ENCODE peak calls at places on chromosome 17, in five cellular contexts. W is GM23248, V is HCT116, Z is hepatocyte, A is OCI-LY7. R is an unnamed sample. For H3K4me1, the result is how much of the 10 kb centered on the place peaks cover.

GRCh38 chr17:44345497-44346026 is 460 bp downstream of the GRN start:
- DNase-seq in W (peak), V (peak), Z (peak), A (peak), R (peak)

GRCh38 chr17:304461-304860 is 48.1 kb downstream of the RPH3AL start:
- DNase-seq in W (peak), V (no peak), Z (peak), A (no peak), R (peak)

GRCh38 chr17:4502466-4503154 is 3.9 kb downstream of the SPNS2 start:
- DNase-seq in W (no peak), V (no peak), Z (no peak), A (no peak), R (no peak)

GRCh38 chr17:2239882-2240430 is 63.6 kb downstream of the SMG6 start:
- DNase-seq in W (peak), V (no peak), Z (no peak), A (peak), R (no peak)

GRCh38 chr17:44115585-44116415 is 7.6 kb downstream of the HDAC5 start:
- DNase-seq in W (peak), V (no peak), Z (peak), A (no peak), R (peak)

GRCh38 chr17:3512512-3513171 is 36.8 kb downstream of the ASPA start:
- DNase-seq in W (peak), V (no peak), Z (no peak), A (no peak), R (peak)

GRCh38 chr17:57408064-57408811 is 151.9 kb downstream of the MSI2 start:
- DNase-seq in W (no peak), V (no peak), Z (peak), A (peak), R (peak)

GRCh38 chr17:35817196-35817595 is 7.9 kb downstream of the TAF15 start:
- DNase-seq in W (no peak), V (no peak), Z (no peak), A (no peak), R (no peak)

GRCh38 chr17:72840019-72840418 is 252.5 kb downstream of the SLC39A11 start:
- DNase-seq in W (no peak), V (no peak), Z (no peak), A (no peak), R (no peak)

GRCh38 chr17:77492446-77493237 is 351.9 kb downstream of the SEC14L1 start:
- DNase-seq in W (no peak), V (no peak), Z (no peak), A (no peak), R (no peak)

GRCh38 chr17:18225121-18225561 is 294 bp upstream of the LLGL1 start:
- DNase-seq in W (peak), V (peak), Z (peak), A (peak), R (peak)

GRCh38 chr17:12342609-12343248 is 322.1 kb downstream of the MAP2K4 start:
- DNase-seq in W (peak), V (peak), Z (peak), A (peak), R (peak)

GRCh38 chr17:11503292-11503691 is 95.0 kb upstream of the DNAH9 start:
- DNase-seq in W (no peak), V (no peak), Z (no peak), A (no peak), R (peak)

GRCh38 chr17:65660947-65661346 is 99.5 kb upstream of the AXIN2 start:
- DNase-seq in W (peak), V (no peak), Z (no peak), A (no peak), R (no peak)

GRCh38 chr17:38922538-38923291 is 2.7 kb upstream of the LASP1NB start:
- DNase-seq in W (peak), V (no peak), Z (peak), A (no peak), R (peak)

GRCh38 chr17:69967910-69968411 is 107.1 kb upstream of the KCNJ16 start:
- DNase-seq in W (peak), V (no peak), Z (no peak), A (no peak), R (no peak)

GRCh38 chr17:51667722-51668083 is 407.4 kb downstream of the UTP18 start:
- DNase-seq in W (no peak), V (no peak), Z (no peak), A (no peak), R (no peak)

GRCh38 chr17:58308173-58308984 is 20.2 kb downstream of the TSPOAP1 start:
- DNase-seq in W (no peak), V (no peak), Z (no peak), A (no peak), R (peak)

GRCh38 chr17:8365143-8365542 is 11.4 kb downstream of the KRABD2 start:
- DNase-seq in W (peak), V (no peak), Z (no peak), A (no peak), R (no peak)

GRCh38 chr17:31674305-31674704 is 184.7 kb downstream of the COPRS start:
- DNase-seq in W (peak), V (no peak), Z (no peak), A (no peak), R (no peak)

GRCh38 chr17:19703106-19703775 is 13.1 kb downstream of the SLC47A2 start:
- DNase-seq in W (no peak), V (no peak), Z (no peak), A (peak), R (no peak)

GRCh38 chr17:57286372-57287105 is 30.2 kb downstream of the MSI2 start:
- DNase-seq in W (no peak), V (no peak), Z (no peak), A (no peak), R (peak)

GRCh38 chr17:73957564-73957963 is 245.9 kb upstream of the RPL38 start:
- DNase-seq in W (no peak), V (no peak), Z (no peak), A (no peak), R (no peak)

GRCh38 chr17:32267690-32268205 is 2.1 kb downstream of the RHBDL3 start:
- DNase-seq in W (no peak), V (no peak), Z (no peak), A (no peak), R (peak)

GRCh38 chr17:75783069-75783783 is 1.4 kb upstream of the UNK start:
- DNase-seq in W (peak), V (peak), Z (peak), A (peak), R (no peak)

GRCh38 chr17:8681175-8681949 is 50.8 kb upstream of the MYH10 start:
- DNase-seq in W (peak), V (no peak), Z (peak), A (no peak), R (no peak)

GRCh38 chr17:67617304-67617899 is 100.3 kb upstream of the NOL11 start:
- DNase-seq in W (no peak), V (no peak), Z (no peak), A (no peak), R (no peak)

GRCh38 chr17:62671553-62671952 is 44.1 kb downstream of the MRC2 start:
- DNase-seq in W (no peak), V (no peak), Z (no peak), A (no peak), R (no peak)

GRCh38 chr17:7839890-7840260 is 5.9 kb downstream of the KDM6B start:
- DNase-seq in W (peak), V (no peak), Z (peak), A (peak), R (peak)

GRCh38 chr17:57861000-57861736 is 11.3 kb upstream of the MRPS23 start:
- DNase-seq in W (peak), V (peak), Z (peak), A (peak), R (peak)

GRCh38 chr17:66965801-66966528 is 1.5 kb downstream of the CACNG4 start:
- DNase-seq in W (no peak), V (no peak), Z (peak), A (no peak), R (peak)

GRCh38 chr17:43543771-43544575 is 2.2 kb downstream of the ETV4 start:
- DNase-seq in W (no peak), V (no peak), Z (no peak), A (no peak), R (no peak)

GRCh38 chr17:66025551-66025950 is 166.4 kb downstream of the CEP112 start:
- DNase-seq in W (no peak), V (no peak), Z (no peak), A (no peak), R (no peak)

GRCh38 chr17:27535178-27535928 is 79.1 kb downstream of the KSR1 start:
- DNase-seq in W (peak), V (no peak), Z (peak), A (no peak), R (no peak)

GRCh38 chr17:14833201-14833773 is 431.8 kb downstream of the PMP22 start:
- DNase-seq in W (peak), V (no peak), Z (no peak), A (no peak), R (no peak)

GRCh38 chr17:4375039-4375748 is 8.7 kb upstream of the UBE2G1 start:
- DNase-seq in W (no peak), V (no peak), Z (no peak), A (peak), R (no peak)

GRCh38 chr17:17684901-17685774 is 3.9 kb downstream of the RAI1 start:
- DNase-seq in W (peak), V (no peak), Z (no peak), A (no peak), R (no peak)

GRCh38 chr17:74631468-74632195 is 8.1 kb upstream of the CD300E start:
- DNase-seq in W (peak), V (no peak), Z (peak), A (peak), R (no peak)

GRCh38 chr17:14307560-14308024 is 6.7 kb downstream of the HS3ST3B1 start:
- DNase-seq in W (peak), V (no peak), Z (no peak), A (no peak), R (no peak)

GRCh38 chr17:28404812-28405570 is 1.0 kb downstream of the SLC46A1 start:
- DNase-seq in W (peak), V (no peak), Z (no peak), A (no peak), R (no peak)

GRCh38 chr17:61360318-61360717 is 39.3 kb upstream of the TBX2 start:
- DNase-seq in W (no peak), V (no peak), Z (no peak), A (no peak), R (no peak)

GRCh38 chr17:61363601-61364462 is 35.8 kb upstream of the TBX2 start:
- DNase-seq in W (no peak), V (no peak), Z (no peak), A (no peak), R (no peak)

GRCh38 chr17:61362396-61362795 is 37.2 kb upstream of the TBX2 start:
- DNase-seq in W (no peak), V (no peak), Z (no peak), A (no peak), R (no peak)

GRCh38 chr17:61362852-61363600 is 36.6 kb upstream of the TBX2 start:
- DNase-seq in W (no peak), V (no peak), Z (no peak), A (no peak), R (no peak)

DNA sequence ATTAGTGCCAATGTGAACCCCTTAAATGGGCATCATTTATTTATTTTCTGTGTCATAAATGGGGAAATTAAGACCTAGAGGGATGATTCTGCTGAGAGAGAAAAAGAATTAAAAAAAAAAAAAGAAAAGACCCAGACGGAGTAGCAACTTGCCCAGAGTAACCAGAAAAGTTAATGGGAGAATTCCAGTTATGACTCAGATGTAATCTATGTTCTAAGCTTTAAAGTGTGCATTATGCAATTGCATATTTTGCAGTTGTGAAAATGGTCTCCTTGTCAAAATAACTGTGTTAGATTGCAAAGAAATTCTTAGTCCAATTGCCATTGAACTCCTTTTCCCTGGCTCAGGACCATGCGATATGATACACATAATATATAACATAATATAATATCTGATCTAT is 38.6 kb upstream of the TBX2 start:
- DNase-seq in W (peak), V (no peak), Z (no peak), A (no peak), R (no peak)
- TF ChIP-seq EZH2phosphoT487 in W (no peak), V (no peak), Z (no peak), A (no peak), R (no peak)

GRCh38 chr17:64496348-64496785 is 487 bp downstream of the POLG2 start:
- DNase-seq in W (peak), V (no peak), Z (no peak), A (peak), R (no peak)
- H3K4me1 ChIP-seq in W (half or more), V (under half), Z (under half), A (half or more), R (under half)

GRCh38 chr17:6376901-6377300 is 58.0 kb downstream of the AIPL1 start:
- DNase-seq in W (no peak), V (no peak), Z (peak), A (no peak), R (peak)

GRCh38 chr17:6374271-6374691 is 60.6 kb downstream of the AIPL1 start:
- DNase-seq in W (no peak), V (peak), Z (peak), A (no peak), R (peak)

GRCh38 chr17:6377906-6378305 is 57.0 kb downstream of the AIPL1 start:
- DNase-seq in W (no peak), V (no peak), Z (no peak), A (no peak), R (no peak)

GRCh38 chr17:6374761-6375312 is 60.1 kb downstream of the AIPL1 start:
- DNase-seq in W (peak), V (peak), Z (peak), A (no peak), R (peak)
- TF ChIP-seq EZH2phosphoT487 in W (no peak), V (no peak), Z (no peak), A (no peak), R (no peak)

GRCh38 chr17:82449136-82449882 is 1.2 kb downstream of the CYBC1 start:
- DNase-seq in W (no peak), V (no peak), Z (no peak), A (peak), R (peak)
- H3K4me1 ChIP-seq in W (under half), V (under half), Z (under half), A (under half), R (under half)

DNA sequence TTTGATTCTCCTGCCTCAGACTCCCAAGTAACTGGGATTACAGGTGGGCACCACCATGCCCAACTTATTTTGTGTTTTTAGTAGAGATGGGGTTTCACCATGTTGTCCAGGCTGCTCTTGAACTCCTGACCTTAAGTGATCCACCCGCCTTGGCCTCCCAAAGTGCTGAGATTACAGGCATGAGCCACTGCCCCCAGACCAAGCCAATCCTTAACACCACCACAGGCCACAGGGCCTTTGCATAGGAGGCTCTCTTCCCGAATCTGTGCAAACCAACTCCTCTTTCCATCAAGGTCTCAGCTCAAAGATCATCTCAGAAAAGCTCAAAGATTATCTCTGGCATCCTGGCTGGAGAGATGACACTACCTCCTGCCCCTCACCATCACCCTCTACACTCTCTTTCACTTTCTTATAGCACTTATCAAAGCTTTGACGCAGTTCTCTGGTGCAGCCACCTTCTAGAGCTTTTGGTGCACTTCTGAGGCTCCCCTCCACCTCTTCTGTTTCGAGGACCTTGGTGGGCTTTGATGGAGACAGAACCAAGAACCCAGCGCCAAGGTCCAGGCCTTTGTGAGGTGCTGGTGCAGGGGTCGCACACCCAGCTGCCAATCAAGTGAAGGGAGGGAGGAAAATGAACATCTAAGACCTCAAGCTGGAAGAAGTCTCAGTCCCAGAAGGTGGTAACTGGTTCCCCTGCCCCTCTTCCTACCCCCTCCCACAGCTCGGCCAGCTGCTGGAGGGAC is 23.2 kb upstream of the PHB1 start:
- DNase-seq in W (no peak), V (no peak), Z (no peak), A (no peak), R (no peak)
- TF ChIP-seq EZH2phosphoT487 in W (no peak), V (no peak), Z (no peak), A (no peak), R (no peak)

R was measured in neural progenitor cell.